ENCODE peak calls at places on chromosome 1, in nine cellular contexts. P is naive thymus-derived CD4-positive, alpha-beta T cell; I is LoVo; Y is tibial artery; B is stimulated activated CD4-positive, alpha-beta T cell treated with anti-CD3 and anti-CD28 coated beads, Interleukin-2, amount 100 ng/mL, for 48 hours; Q is mucosa of gallbladder; K is stimulated activated CD8-positive, alpha-beta memory T cell treated with anti-CD3 and anti-CD28 coated beads, Interleukin-7, amount 100 ng/mL, for 1 hour; X is neural crest cell; V is uterus. G is an unnamed sample.

GRCh38 chr1:26922201-26922729 is 722 bp downstream of the NUDC start:
- DNase-seq in I (no peak), B (no peak), Q (no peak), X (no peak), K (no peak), P (no peak), V (no peak), Y (no peak), G (no peak)

GRCh38 chr1:179230721-179231120 is 1.2 kb upstream of the ABL2 start:
- DNase-seq in B (no peak), V (no peak), Y (no peak), I (no peak), Q (no peak), X (no peak), P (no peak), K (no peak), G (peak)

GRCh38 chr1:204130989-204131892 is 20.6 kb downstream of the ETNK2 start:
- DNase-seq in Q (no peak), I (peak), V (peak), Y (peak), P (no peak), K (no peak), B (no peak), X (no peak), G (no peak)

GRCh38 chr1:5388622-5389021 is 603.6 kb downstream of the NPHP4 start:
- DNase-seq in P (no peak), V (no peak), B (no peak), Y (no peak), Q (no peak), X (no peak), K (no peak), I (peak), G (no peak)

GRCh38 chr1:219701453-219701852 is 88.5 kb upstream of the ZC3H11B start:
- DNase-seq in I (no peak), Q (no peak), X (no peak), B (no peak), V (no peak), Y (no peak), P (no peak), K (no peak), G (no peak)

GRCh38 chr1:42936309-42937078 is 22.2 kb downstream of the SLC2A1 start:
- DNase-seq in I (peak), Q (no peak), X (no peak), V (peak), Y (no peak), B (no peak), K (no peak), P (no peak), G (no peak)

GRCh38 chr1:223378754-223379153 is 14.5 kb upstream of the CCDC185 start:
- DNase-seq in B (no peak), K (no peak), X (no peak), V (no peak), I (no peak), Q (no peak), P (no peak), Y (no peak), G (no peak)

GRCh38 chr1:182301467-182302198 is 90.0 kb downstream of the GLUL start:
- DNase-seq in X (no peak), I (no peak), V (no peak), K (no peak), B (peak), Q (no peak), Y (no peak), P (no peak), G (peak)

GRCh38 chr1:222373831-222374603 is 173.9 kb downstream of the HHIPL2 start:
- DNase-seq in V (no peak), Q (no peak), I (no peak), Y (no peak), K (no peak), X (peak), P (no peak), B (no peak), G (no peak)

GRCh38 chr1:199867601-199868000 is 159.9 kb upstream of the NR5A2 start:
- DNase-seq in X (no peak), B (no peak), P (no peak), Q (no peak), V (no peak), K (no peak), I (no peak), Y (no peak), G (no peak)